ENCODE peak calls at places on chromosomes 16 and 17, in seven cellular contexts. O is prostate gland, V is tibial nerve, S is heart left ventricle, G is IMR-90, J is transverse colon, N is adrenal gland. T is an unnamed sample.

GRCh38 chr17:67491009-67491677 is 114.1 kb downstream of the PITPNC1 start:
- DNase-seq in O (peak; percentile 24), V (peak; percentile 80), S (peak; percentile 95), G (peak; percentile 98), J (peak; percentile 72), N (peak; percentile 97), T (no peak)

GRCh38 chr16:65895906-65896305 is 470.6 kb upstream of the CDH5 start:
- DNase-seq in O (no peak), V (no peak), S (no peak), G (no peak), J (no peak), N (no peak), T (no peak)

GRCh38 chr17:51322390-51323029 is 62.2 kb downstream of the UTP18 start:
- DNase-seq in O (no peak), V (no peak), S (no peak), G (peak; percentile 7), J (no peak), N (no peak), T (no peak)

GRCh38 chr17:80683625-80684100 is 139.0 kb downstream of the RPTOR start:
- DNase-seq in O (no peak), V (no peak), S (no peak), G (no peak), J (no peak), N (no peak), T (no peak)

GRCh38 chr16:66524601-66525164 is 25.2 kb downstream of the TK2 start:
- DNase-seq in O (no peak), V (no peak), S (no peak), G (no peak), J (peak; percentile 70), N (no peak), T (no peak)

GRCh38 chr17:6894206-6894528 is 62.6 kb upstream of the TEKT1 start:
- DNase-seq in O (no peak), V (no peak), S (no peak), G (no peak), J (no peak), N (no peak), T (no peak)

GRCh38 chr17:73210002-73210678 is 17.3 kb downstream of the COG1 start:
- DNase-seq in O (no peak), V (no peak), S (no peak), G (no peak), J (no peak), N (no peak), T (no peak)

GRCh38 chr17:63015824-63016223 is 49.8 kb downstream of the TANC2 start:
- DNase-seq in O (no peak), V (no peak), S (no peak), G (peak; percentile 31), J (no peak), N (no peak), T (no peak)

GRCh38 chr17:44081681-44082080 is 11.1 kb downstream of the G6PC3 start:
- DNase-seq in O (no peak), V (no peak), S (no peak), G (no peak), J (no peak), N (no peak), T (no peak)

GRCh38 chr16:24035127-24035842 is 199.5 kb downstream of the PRKCB start:
- DNase-seq in O (no peak), V (no peak), S (no peak), G (no peak), J (peak; percentile 15), N (no peak), T (no peak)

GRCh38 chr16:75648265-75649076 is 898 bp downstream of the TERF2IP start:
- DNase-seq in O (peak; percentile 80), V (peak; percentile 87), S (peak; percentile 85), G (peak; percentile 65), J (peak; percentile 88), N (peak; percentile 78), T (peak; percentile 84)
- TF ChIP-seq POLR2A in O (peak; percentile 64), V (no peak), S (no peak), G (no peak), J (no peak), N (no peak), T (no peak)

GRCh38 chr17:41968676-41969075 is 2.1 kb downstream of the CNP start:
- DNase-seq in O (no peak), V (no peak), S (no peak), G (no peak), J (no peak), N (no peak), T (no peak)

GRCh38 chr17:41966453-41967140 is at the start of gene CNP:
- DNase-seq in O (peak; percentile 88), V (peak; percentile 83), S (peak; percentile 93), G (peak; percentile 87), J (peak; percentile 94), N (peak; percentile 92), T (peak; percentile 94)

GRCh38 chr17:41967921-41968578 is 1.5 kb downstream of the CNP start:
- DNase-seq in O (no peak), V (no peak), S (no peak), G (no peak), J (no peak), N (no peak), T (no peak)

GRCh38 chr17:41967141-41967920 is 736 bp downstream of the CNP start:
- DNase-seq in O (no peak), V (peak; percentile 21), S (no peak), G (no peak), J (peak; percentile 33), N (peak; percentile 43), T (peak; percentile 35)

DNA sequence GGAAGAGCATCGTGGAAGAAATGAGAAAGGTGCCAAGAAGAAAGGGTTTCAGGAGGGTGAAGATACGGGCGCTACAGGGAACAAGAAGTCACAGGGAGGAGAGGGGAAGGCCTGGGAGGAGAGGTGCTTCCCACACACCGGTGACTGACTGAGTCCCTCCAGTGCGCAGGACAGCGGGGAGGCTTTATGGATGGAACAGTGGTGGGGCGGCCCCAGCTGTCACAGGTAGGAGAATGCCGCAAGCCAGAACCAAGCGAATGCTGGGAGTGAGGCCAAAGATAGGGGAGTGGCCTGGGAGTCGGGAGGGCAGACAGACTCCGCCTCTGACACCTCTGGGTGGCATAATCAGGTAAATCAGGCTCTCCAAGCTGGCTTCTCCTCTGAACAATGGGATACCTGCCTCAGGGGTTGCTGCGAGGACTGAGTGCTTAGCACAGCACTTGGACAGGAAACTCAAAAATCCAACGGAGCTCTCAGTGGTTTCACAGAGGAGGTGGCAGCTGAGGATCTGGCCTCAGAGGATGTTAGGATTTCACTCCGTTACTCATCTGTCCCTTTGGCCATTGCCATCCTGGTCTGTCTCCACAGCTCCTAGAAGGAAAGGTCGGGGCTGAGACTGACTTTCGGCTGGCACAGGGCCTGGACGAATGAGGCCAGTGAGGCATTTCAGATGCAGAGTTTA is 760 bp upstream of the CNP start:
- DNase-seq in O (peak; percentile 91), V (no peak), S (no peak), G (peak; percentile 38), J (peak; percentile 88), N (peak; percentile 78), T (peak; percentile 92)
- TF ChIP-seq POLR2A in O (peak; percentile 33), V (no peak), S (no peak), G (no peak), J (no peak), N (no peak), T (no peak)

GRCh38 chr16:73275448-73275847 is 227.5 kb upstream of the ZFHX3 start:
- DNase-seq in O (no peak), V (no peak), S (no peak), G (no peak), J (no peak), N (no peak), T (no peak)
- TF ChIP-seq POLR2A in O (no peak), V (no peak), S (no peak), G (no peak), J (no peak), N (no peak), T (no peak)

GRCh38 chr17:28737316-28737715 is 6.5 kb upstream of the TRAF4 start:
- DNase-seq in O (no peak), V (no peak), S (peak; percentile 24), G (no peak), J (no peak), N (no peak), T (no peak)

GRCh38 chr17:28740406-28741357 is 3.1 kb upstream of the TRAF4 start:
- DNase-seq in O (no peak), V (no peak), S (peak; percentile 19), G (no peak), J (no peak), N (no peak), T (no peak)

GRCh38 chr17:28738680-28739384 is 5.0 kb upstream of the TRAF4 start:
- DNase-seq in O (no peak), V (no peak), S (peak; percentile 7), G (no peak), J (peak; percentile 61), N (no peak), T (no peak)

GRCh38 chr17:28735242-28735722 is 6.7 kb downstream of the NEK8 start:
- DNase-seq in O (no peak), V (no peak), S (no peak), G (no peak), J (no peak), N (no peak), T (no peak)

DNA sequence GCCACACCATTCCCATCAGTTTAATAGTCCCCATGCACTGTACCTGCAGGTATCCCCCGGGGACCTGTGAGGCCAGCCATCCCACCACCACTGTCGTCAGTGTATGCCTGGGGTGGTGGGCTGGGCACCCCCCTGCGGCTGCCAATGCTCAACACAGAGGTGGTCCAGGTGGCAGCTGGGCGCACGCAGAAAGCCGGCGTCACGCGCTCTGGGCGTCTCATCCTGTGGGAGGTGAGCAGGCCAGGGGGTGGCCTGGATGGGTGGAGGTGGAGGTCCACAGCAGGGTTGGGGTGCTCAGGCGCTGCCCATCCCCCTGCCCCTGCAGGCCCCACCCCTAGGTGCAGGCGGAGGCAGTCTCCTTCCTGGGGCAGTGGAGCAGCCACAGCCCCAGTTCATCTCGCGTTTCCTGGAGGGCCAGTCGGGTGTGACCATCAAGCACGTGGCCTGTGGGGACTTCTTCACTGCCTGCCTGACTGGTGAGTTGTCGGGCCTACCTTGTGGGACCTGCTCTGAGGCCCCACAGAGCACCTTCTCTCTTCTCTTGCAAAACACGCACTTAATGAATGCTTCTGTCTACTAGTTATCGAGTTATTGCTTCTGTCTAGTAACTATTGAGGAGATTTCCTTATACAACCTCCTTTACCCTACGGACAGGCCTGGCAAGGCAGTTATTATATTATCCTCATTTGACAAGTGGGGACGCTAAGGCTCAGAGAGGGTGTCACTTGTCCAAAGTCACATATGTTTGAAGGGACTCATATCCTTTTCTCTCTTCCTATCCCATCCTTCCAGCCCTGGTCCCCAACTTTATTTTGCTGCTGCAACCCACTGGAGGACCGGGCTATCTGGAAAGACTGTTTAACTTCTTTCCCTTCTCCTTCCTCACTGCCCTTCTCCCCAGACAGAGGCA is 5.8 kb upstream of the TRAF4 start:
- DNase-seq in O (no peak), V (no peak), S (peak; percentile 23), G (no peak), J (peak; percentile 69), N (no peak), T (no peak)
- TF ChIP-seq POLR2A in O (no peak), V (no peak), S (no peak), G (no peak), J (no peak), N (no peak), T (no peak)

GRCh38 chr16:27795992-27796614 is 246.2 kb downstream of the KATNIP start:
- DNase-seq in O (no peak), V (peak; percentile 36), S (no peak), G (peak; percentile 31), J (peak; percentile 27), N (peak; percentile 27), T (no peak)
- TF ChIP-seq POLR2A in O (no peak), V (no peak), S (no peak), G (no peak), J (no peak), N (no peak), T (no peak)